ENCODE peak calls at places on chromosomes 7 and 10, in four cellular contexts. Y is Caco-2, M is MG63, S is iPS DF 6.9. A is an unnamed sample. For H3K36me3, the result is how much of the 10 kb centered on the place peaks cover.

GRCh38 chr7:101714097-101714496 is 85.0 kb upstream of the MYL10 start:
- DNase-seq in S (no peak), M (no peak), Y (no peak), A (no peak)

GRCh38 chr7:142188846-142189245 is 69.0 kb downstream of the PRSS58 start:
- DNase-seq in S (no peak), Y (no peak), M (no peak), A (no peak)

GRCh38 chr7:42237162-42237821 is at the start of gene GLI3:
- DNase-seq in Y (peak), M (peak), S (no peak), A (peak)

GRCh38 chr7:28685660-28686417 is 272.3 kb downstream of the TRIL start:
- DNase-seq in S (peak), Y (peak), M (peak), A (peak)

GRCh38 chr7:106110885-106111670 is 1.0 kb downstream of the SYPL1 start:
- DNase-seq in M (no peak), S (no peak), Y (no peak), A (peak)

GRCh38 chr10:22712246-22712958 is 2.0 kb downstream of the PIP4K2A start:
- DNase-seq in Y (no peak), M (no peak), S (no peak), A (peak)

GRCh38 chr7:121103091-121103490 is 114.6 kb downstream of the CPED1 start:
- DNase-seq in S (no peak), Y (no peak), M (no peak), A (no peak)

GRCh38 chr10:111360260-111360925 is 283.6 kb downstream of the ADRA2A start:
- DNase-seq in Y (peak), S (peak), M (peak), A (no peak)

GRCh38 chr7:2403718-2404648 is 572 bp downstream of the CHST12 start:
- DNase-seq in S (no peak), M (peak), Y (peak), A (peak)

GRCh38 chr7:12623885-12624498 is 53.5 kb downstream of the SCIN start:
- DNase-seq in Y (no peak), M (no peak), S (no peak), A (no peak)

GRCh38 chr7:159004411-159004810 is 140.3 kb downstream of the VIPR2 start:
- DNase-seq in M (no peak), Y (no peak), S (no peak), A (no peak)

DNA sequence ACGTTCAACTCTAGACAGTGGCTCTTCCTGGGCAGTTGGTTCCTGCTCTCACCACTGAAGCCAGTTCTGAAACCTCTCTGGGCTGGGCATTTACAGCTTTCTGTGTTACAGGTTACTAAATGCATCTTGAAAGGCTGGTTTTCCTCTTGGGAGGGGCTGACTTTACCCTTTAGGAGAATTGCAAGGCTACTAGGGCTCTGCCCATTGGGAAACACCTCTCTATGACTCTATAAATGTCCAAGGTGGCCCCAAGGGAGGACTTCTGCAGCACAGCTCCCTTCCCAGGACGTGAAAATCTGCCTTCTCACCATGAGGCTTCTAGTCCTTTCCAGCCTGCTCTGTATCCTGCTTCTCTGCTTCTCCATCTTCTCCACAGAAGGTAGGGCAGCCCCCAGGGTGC is at the start of gene GPR15LG:
- DNase-seq in S (no peak), M (no peak), Y (no peak), A (no peak)
- H3K4me3 ChIP-seq in S (no peak), M (no peak), Y (no peak), A (no peak)

DNA sequence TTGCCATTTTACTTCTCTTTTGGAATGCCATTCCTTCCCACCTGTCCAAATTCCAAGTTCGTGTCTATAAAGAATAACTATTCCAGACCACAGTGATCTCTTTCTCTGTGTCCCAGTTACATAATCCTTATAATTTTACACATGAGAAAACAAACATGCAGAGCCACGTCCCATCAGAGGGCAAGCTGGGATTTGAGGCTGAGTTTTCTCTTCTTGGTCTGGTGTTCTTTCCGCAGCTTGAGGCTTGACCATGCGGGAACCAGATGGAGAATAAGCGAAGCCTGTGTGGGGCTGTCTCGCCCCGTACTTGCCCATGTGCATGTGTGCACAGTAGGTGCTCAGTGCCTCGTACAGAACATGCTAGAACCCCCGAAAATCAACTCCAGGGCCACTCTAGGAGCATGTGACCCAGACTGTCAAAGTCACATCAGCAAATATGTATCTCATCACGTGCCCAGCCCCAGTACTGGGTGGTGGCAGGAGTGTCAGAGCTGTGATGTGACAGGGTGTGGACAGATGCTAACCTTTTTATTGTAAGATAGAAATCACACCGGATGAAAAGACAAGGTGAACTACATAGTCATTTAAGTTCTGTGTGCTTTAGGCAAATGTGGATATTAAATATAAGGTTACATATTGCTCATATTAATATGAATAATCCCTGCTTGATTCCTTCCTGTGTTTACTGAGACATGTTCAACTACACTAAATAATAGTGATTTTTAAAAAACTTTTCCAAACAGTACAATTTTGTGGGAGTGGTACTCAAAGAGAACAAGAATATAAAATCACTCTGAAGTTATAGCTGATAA is 3.2 kb downstream of the INSIG1 start:
- DNase-seq in S (no peak), M (no peak), Y (no peak), A (no peak)
- H3K36me3 ChIP-seq in S (under half), M (under half), Y (under half), A (under half)

DNA sequence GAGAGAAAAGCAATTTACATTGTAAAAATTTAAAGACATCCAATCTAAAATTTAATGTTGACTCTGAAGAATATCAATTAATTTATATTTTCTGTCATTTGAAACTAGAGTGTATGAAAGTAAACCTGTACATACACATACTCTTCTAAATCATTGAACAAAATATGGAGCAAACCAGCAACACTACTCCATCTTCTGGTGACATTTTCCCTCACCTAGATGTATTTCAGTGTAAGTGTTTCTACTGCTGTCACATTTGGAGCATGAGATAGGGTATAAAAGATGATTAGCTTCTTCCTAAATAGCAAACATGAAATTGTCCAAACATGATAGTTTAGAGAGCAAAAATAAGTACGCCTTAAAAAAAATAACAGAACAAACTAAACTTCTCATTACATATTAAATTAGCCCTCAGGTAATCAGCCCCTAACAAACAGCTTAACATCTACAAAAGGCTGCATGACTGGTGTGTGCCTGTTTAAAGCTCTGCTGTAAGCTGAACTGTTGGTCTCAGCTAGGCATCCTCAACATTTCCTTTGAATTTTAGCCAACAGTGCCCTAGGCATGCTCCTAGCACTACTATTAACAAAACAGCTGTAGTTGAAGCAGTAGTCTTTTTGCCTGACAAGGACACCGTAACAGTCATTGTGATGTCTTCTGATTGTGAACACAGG is 189.8 kb downstream of the CTNNA3 start:
- DNase-seq in Y (no peak), M (no peak), S (no peak), A (no peak)
- H3K4me3 ChIP-seq in Y (no peak), M (no peak), S (no peak), A (no peak)

GRCh38 chr7:1159933-1160664 is at the start of gene ZFAND2A:
- DNase-seq in S (peak), Y (peak), M (peak), A (peak)

GRCh38 chr7:1158203-1159126 is 1.5 kb downstream of the ZFAND2A start:
- DNase-seq in M (no peak), Y (no peak), S (no peak), A (no peak)

GRCh38 chr7:1160665-1161010 is 642 bp upstream of the ZFAND2A start:
- DNase-seq in S (no peak), Y (no peak), M (peak), A (no peak)

GRCh38 chr7:1154172-1154739 is 5.7 kb downstream of the ZFAND2A start:
- DNase-seq in M (no peak), S (no peak), Y (no peak), A (no peak)

DNA sequence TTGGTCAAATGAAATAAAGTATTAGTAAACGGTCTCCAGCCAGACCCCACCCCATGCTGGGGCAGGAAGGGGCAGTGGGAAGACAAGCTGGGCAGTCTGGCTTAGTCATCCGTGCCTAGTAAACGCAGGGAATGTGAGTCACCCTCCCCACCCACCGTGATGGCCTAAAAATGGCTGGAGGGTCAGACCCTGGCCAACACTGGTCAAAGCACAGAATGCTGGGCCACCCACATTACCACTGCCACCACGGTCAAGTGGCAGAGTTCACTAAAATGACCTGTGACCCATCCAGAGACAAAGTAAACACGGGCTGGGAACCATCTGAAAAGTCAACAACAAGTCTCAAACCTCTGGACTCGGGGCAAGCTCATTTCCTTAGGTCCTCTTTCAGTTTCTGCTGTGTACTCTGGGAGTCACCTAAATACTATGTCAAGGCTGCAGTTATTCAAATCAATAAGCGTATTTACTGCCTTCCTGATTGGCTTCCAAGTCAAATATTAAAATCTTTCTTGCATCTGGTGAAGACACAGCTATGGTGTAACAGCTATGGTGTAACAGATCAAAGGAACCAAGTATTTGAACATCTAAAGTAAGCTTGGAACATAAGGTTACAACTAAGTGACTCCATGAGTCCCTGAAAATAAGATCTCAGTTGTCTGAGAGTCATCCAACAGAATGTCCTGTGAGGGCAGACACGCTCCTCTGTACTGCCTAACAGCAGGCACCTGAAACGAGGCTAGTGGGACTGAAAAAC is 3.0 kb downstream of the ZFAND2A start:
- DNase-seq in Y (peak), S (no peak), M (peak), A (peak)
- H3K36me3 ChIP-seq in Y (under half), S (under half), M (half or more), A (under half)

DNA sequence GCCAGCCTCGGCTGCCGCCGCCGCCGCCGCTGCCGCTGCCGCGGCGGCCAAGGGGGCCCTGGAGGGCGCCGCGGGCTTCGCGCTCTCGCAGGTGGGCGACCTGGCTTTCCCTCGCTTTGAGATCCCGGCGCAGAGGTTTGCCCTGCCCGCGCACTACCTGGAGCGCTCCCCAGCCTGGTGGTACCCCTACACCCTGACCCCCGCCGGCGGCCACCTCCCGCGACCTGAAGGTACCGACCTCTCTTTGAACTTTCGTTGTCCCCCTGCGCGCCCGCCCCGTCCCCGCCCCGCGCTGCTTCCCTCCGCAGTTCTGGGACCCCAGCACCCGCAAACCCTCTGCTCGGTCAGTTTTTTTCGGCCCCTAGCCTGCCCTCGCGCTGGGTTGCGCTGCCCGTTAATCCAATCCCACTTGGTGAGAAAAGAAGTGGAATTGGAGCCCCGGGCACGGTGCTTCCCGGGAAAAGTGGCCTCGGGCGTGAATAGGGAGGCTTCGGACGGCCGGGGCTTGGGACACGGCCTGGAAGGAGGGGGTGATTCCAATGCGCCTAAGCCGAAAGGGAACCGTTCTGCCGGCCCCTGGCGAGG is 543 bp downstream of the HMX3 start:
- DNase-seq in S (no peak), Y (no peak), M (peak), A (no peak)
- H3K4me3 ChIP-seq in S (peak), Y (no peak), M (peak), A (no peak)

GRCh38 chr7:105084581-105084980 is 70.6 kb downstream of the KMT2E start:
- DNase-seq in M (no peak), S (no peak), Y (no peak), A (no peak)

GRCh38 chr7:105088456-105088855 is 74.5 kb downstream of the KMT2E start:
- DNase-seq in S (no peak), Y (no peak), M (no peak), A (no peak)

GRCh38 chr7:105086850-105087249 is 72.8 kb downstream of the KMT2E start:
- DNase-seq in Y (no peak), M (no peak), S (no peak), A (no peak)

DNA sequence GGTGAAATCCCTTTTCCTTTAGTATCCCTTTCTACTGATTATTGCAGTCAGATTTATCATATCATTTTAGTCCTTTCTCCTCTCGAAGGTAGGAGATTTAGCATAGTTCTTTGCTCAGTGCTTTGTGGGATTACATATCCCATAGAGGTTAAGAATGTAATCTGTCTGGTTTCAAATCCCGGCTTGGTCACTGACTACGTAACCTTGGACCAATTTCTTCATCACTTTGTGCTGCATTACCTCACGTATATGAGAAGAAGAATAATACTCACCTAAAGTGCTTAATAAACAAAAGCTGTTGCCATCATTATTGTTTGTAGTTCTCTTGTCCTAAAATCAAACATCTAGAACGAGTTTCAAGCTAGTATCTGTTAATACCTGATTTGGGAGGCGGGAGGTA is 74.0 kb downstream of the KMT2E start:
- DNase-seq in Y (no peak), M (no peak), S (no peak), A (no peak)
- H3K36me3 ChIP-seq in Y (under half), M (under half), S (under half), A (under half)

A was measured in brain microvascular endothelial cell.